ENCODE peak calls at places on chromosome 21, in eight cellular contexts. C, W, D, X, M, A, T and N are unnamed samples. For H3K4me1, the result is how much of the 10 kb centered on the place peaks cover.

GRCh38 chr21:32378956-32379355 is 13.9 kb downstream of the URB1 start:
- DNase-seq in T (no peak), C (no peak), X (no peak), W (no peak), A (no peak), M (no peak), D (no peak), N (no peak)

GRCh38 chr21:43903451-43904091 is 38.5 kb downstream of the AGPAT3 start:
- DNase-seq in W (no peak), D (no peak), T (no peak), A (peak), C (peak), M (no peak), X (no peak), N (no peak)

GRCh38 chr21:31660134-31660565 is 657 bp downstream of the SOD1 start:
- DNase-seq in A (no peak), T (no peak), C (no peak), W (no peak), D (peak), M (no peak), X (peak), N (peak)

GRCh38 chr21:42025392-42026071 is 15.4 kb upstream of the ZBTB21 start:
- DNase-seq in D (no peak), T (no peak), W (no peak), X (no peak), M (no peak), C (no peak), A (no peak), N (no peak)

GRCh38 chr21:30340714-30341573 is 3.5 kb upstream of the KRTAP27-1 start:
- DNase-seq in M (no peak), D (peak), A (peak), W (no peak), C (no peak), X (peak), T (peak), N (peak)

GRCh38 chr21:16195896-16196443 is 466.2 kb downstream of the USP25 start:
- DNase-seq in X (no peak), D (no peak), M (no peak), T (no peak), C (no peak), A (no peak), W (no peak), N (no peak)

GRCh38 chr21:35002879-35003722 is 46.0 kb downstream of the RUNX1 start:
- DNase-seq in W (no peak), D (no peak), M (no peak), X (no peak), T (no peak), A (no peak), C (no peak), N (no peak)

GRCh38 chr21:41112740-41113692 is 54.9 kb upstream of the BACE2 start:
- DNase-seq in C (no peak), D (peak), T (no peak), W (no peak), X (peak), A (peak), M (peak), N (peak)

GRCh38 chr21:33244781-33245105 is 15.0 kb downstream of the IFNAR2 start:
- DNase-seq in W (no peak), D (no peak), A (no peak), T (no peak), X (no peak), C (no peak), M (no peak), N (no peak)

GRCh38 chr21:42156690-42157605 is 62.0 kb upstream of the ABCG1 start:
- DNase-seq in T (no peak), X (no peak), C (no peak), M (no peak), D (no peak), W (no peak), A (no peak), N (peak)

GRCh38 chr21:46368533-46369285 is 44.8 kb downstream of the PCNT start:
- DNase-seq in D (no peak), X (peak), C (no peak), T (no peak), W (no peak), A (no peak), M (no peak), N (no peak)

GRCh38 chr21:40146201-40146890 is 279.1 kb downstream of the PCP4 start:
- DNase-seq in X (no peak), A (no peak), T (no peak), W (no peak), M (no peak), D (no peak), C (no peak), N (no peak)

GRCh38 chr21:16589499-16589898 is 859.7 kb downstream of the USP25 start:
- DNase-seq in M (no peak), X (no peak), C (no peak), A (no peak), D (no peak), W (no peak), T (no peak), N (no peak)

GRCh38 chr21:42424848-42425602 is 21.3 kb downstream of the UBASH3A start:
- DNase-seq in M (no peak), W (no peak), T (no peak), D (no peak), C (no peak), X (peak), A (no peak), N (no peak)

GRCh38 chr21:8993284-8993942 is 1528.0 kb upstream of the TPTE start:
- DNase-seq in X (no peak), D (no peak), W (no peak), A (no peak), T (no peak), C (no peak), M (peak), N (no peak)

GRCh38 chr21:26835027-26835713 is 10.0 kb downstream of the ADAMTS1 start:
- DNase-seq in A (no peak), X (no peak), W (no peak), D (no peak), M (no peak), T (no peak), C (no peak), N (no peak)

GRCh38 chr21:31456201-31456600 is 112.1 kb upstream of the TIAM1 start:
- DNase-seq in W (no peak), A (no peak), T (no peak), X (no peak), D (no peak), C (no peak), M (no peak), N (no peak)

GRCh38 chr21:33820371-33820770 is 95.2 kb downstream of the ATP5PO start:
- DNase-seq in X (no peak), A (no peak), T (no peak), C (no peak), W (no peak), D (no peak), M (no peak), N (no peak)

GRCh38 chr21:38824124-38824822 is 18.5 kb downstream of the ETS2 start:
- DNase-seq in A (no peak), M (no peak), D (no peak), C (peak), T (peak), W (no peak), X (peak), N (no peak)

GRCh38 chr21:24025101-24025500 is 1582.2 kb downstream of the MRPL39 start:
- DNase-seq in X (no peak), M (no peak), W (no peak), T (no peak), A (no peak), C (no peak), D (no peak), N (no peak)

GRCh38 chr21:15250384-15250783 is 185.6 kb upstream of the NRIP1 start:
- DNase-seq in C (no peak), D (no peak), W (no peak), A (no peak), M (no peak), T (no peak), X (no peak), N (no peak)

GRCh38 chr21:34580181-34580700 is 34.7 kb downstream of the RCAN1 start:
- DNase-seq in T (no peak), X (peak), A (peak), D (no peak), C (no peak), M (no peak), W (no peak), N (peak)

GRCh38 chr21:34775793-34776192 is 107.0 kb downstream of the CLIC6 start:
- DNase-seq in T (no peak), D (no peak), A (no peak), C (no peak), X (no peak), M (no peak), W (no peak), N (no peak)

GRCh38 chr21:16388291-16388690 is 658.5 kb downstream of the USP25 start:
- DNase-seq in D (no peak), M (no peak), C (no peak), A (no peak), W (no peak), T (no peak), X (no peak), N (no peak)

GRCh38 chr21:31180256-31181088 is 142.2 kb upstream of the KRTAP19-8 start:
- DNase-seq in W (no peak), D (peak), X (peak), C (no peak), M (no peak), A (peak), T (no peak), N (no peak)

GRCh38 chr21:26982767-26983166 is 15.9 kb upstream of the ADAMTS5 start:
- DNase-seq in D (no peak), W (no peak), M (no peak), T (no peak), C (no peak), A (no peak), X (no peak), N (no peak)

GRCh38 chr21:35578350-35578782 is 482.0 kb downstream of the SETD4 start:
- DNase-seq in D (no peak), C (no peak), W (no peak), T (no peak), A (no peak), M (no peak), X (no peak), N (no peak)

GRCh38 chr21:40074198-40074597 is 207.0 kb downstream of the PCP4 start:
- DNase-seq in X (no peak), A (no peak), T (no peak), W (no peak), C (no peak), M (no peak), D (no peak), N (no peak)

GRCh38 chr21:15080504-15080903 is 15.7 kb upstream of the NRIP1 start:
- DNase-seq in M (no peak), W (no peak), D (no peak), C (no peak), X (no peak), T (no peak), A (no peak), N (no peak)

GRCh38 chr21:42669069-42669468 is 15.6 kb downstream of the PDE9A start:
- DNase-seq in C (no peak), D (no peak), W (no peak), M (no peak), X (peak), T (no peak), A (no peak), N (peak)

GRCh38 chr21:27134513-27134912 is 167.6 kb upstream of the ADAMTS5 start:
- DNase-seq in W (no peak), X (no peak), C (no peak), A (no peak), D (no peak), M (no peak), T (no peak), N (no peak)

GRCh38 chr21:43869486-43870325 is 4.7 kb downstream of the AGPAT3 start:
- DNase-seq in A (no peak), T (no peak), D (no peak), X (no peak), M (no peak), W (no peak), C (peak), N (no peak)

DNA sequence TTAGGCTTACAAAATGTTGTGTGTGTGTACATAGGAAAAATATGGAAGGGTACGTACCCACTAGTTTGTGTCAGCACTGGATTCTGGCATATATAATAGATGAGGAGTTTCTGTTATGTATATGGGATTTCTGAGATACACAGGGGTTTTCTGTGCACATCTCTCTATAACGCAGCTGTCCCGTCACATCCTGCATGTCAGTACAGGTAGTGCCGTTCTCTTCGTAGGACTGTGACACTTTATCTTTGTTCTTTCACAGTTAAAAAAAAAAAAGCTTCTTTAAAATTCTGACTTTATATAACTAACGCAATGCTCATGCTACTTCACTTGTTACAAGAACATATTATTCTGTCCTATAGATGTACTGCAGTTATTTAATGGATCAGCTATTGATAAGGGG is 42.9 kb downstream of the ADARB1 start:
- DNase-seq in W (no peak), A (no peak), M (no peak), T (no peak), X (no peak), D (no peak), C (no peak), N (no peak)
- H3K4me1 ChIP-seq in W (under half), A (under half), M (under half), T (under half), X (under half), D (under half), C (under half), N (under half)

GRCh38 chr21:17921579-17922530 is 102.7 kb upstream of the C21orf91 start:
- DNase-seq in T (no peak), D (no peak), M (no peak), W (peak), C (no peak), A (peak), X (no peak), N (no peak)

GRCh38 chr21:17929514-17929913 is 110.4 kb upstream of the C21orf91 start:
- DNase-seq in W (no peak), C (no peak), M (no peak), D (no peak), T (no peak), X (no peak), A (no peak), N (no peak)

GRCh38 chr21:17925000-17925610 is 105.9 kb upstream of the C21orf91 start:
- DNase-seq in A (peak), C (no peak), W (no peak), X (peak), M (peak), D (peak), T (peak), N (peak)

GRCh38 chr21:17930102-17930501 is 110.9 kb upstream of the C21orf91 start:
- DNase-seq in W (no peak), M (no peak), T (no peak), D (no peak), C (no peak), X (no peak), A (no peak), N (no peak)

GRCh38 chr21:17925900-17926299 is 106.7 kb upstream of the C21orf91 start:
- DNase-seq in M (no peak), D (peak), W (no peak), C (no peak), T (no peak), X (no peak), A (no peak), N (no peak)
- H3K4me3 ChIP-seq in M (no peak), D (no peak), W (no peak), C (no peak), T (no peak), X (no peak), A (no peak), N (no peak)

DNA sequence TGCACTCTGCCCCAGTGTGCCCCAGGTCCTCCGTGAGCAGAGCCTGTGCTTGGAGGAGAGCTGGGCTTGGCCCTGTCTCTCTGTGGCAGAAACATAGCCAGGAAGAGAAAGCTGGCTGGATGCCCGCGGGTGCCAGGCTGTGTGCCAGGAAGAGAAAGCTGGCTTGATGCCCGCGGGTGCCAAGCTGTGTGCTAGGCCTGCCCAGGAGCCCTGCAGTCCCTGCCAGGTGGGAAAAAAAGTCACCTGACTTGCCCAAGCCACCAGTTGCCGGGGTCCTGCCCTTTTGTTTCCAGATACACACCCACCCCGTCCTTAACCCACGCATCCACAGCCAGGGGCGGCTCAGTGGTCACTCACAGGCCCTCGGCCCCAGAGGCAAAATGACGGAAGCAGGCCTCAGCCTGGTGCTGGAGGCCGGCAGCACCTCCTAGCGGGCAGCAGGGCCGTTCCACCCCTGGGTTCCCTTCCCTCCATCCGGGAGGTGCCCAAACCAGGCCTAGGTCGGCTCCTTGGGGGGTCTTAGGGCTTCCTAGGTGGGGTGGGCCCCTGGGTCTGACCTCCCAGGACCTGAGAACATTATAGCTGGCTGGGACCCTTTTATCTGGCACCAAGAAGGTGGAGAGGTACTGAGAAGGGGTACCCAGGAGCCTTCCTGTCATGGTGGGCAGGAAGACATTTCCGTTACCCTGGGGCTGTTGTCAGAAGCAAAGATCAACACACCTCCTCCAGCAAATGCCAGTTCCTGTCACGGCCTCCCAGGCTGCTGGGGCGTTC is 9.1 kb downstream of the ITGB2 start:
- DNase-seq in C (peak), W (no peak), M (no peak), A (peak), X (peak), D (peak), T (no peak), N (peak)
- H3K4me1 ChIP-seq in C (under half), W (under half), M (under half), A (under half), X (under half), D (under half), T (under half), N (under half)

GRCh38 chr21:29177800-29178199 is 47.4 kb downstream of the MAP3K7CL start:
- DNase-seq in M (no peak), D (no peak), W (no peak), C (no peak), X (peak), T (no peak), A (no peak), N (no peak)

GRCh38 chr21:29175408-29176147 is 45.1 kb downstream of the MAP3K7CL start:
- DNase-seq in T (no peak), X (no peak), W (no peak), M (no peak), C (no peak), A (peak), D (no peak), N (no peak)

GRCh38 chr21:29172282-29172681 is 41.8 kb downstream of the MAP3K7CL start:
- DNase-seq in W (no peak), T (no peak), D (no peak), X (no peak), M (no peak), C (no peak), A (no peak), N (no peak)

GRCh38 chr21:29176721-29177120 is 46.3 kb downstream of the MAP3K7CL start:
- DNase-seq in A (no peak), C (no peak), D (no peak), T (no peak), W (no peak), M (no peak), X (no peak), N (no peak)

GRCh38 chr21:29174607-29175013 is 44.2 kb downstream of the MAP3K7CL start:
- DNase-seq in W (no peak), A (no peak), X (no peak), T (no peak), C (no peak), D (no peak), M (no peak), N (no peak)
- H3K4me3 ChIP-seq in W (no peak), A (no peak), X (no peak), T (no peak), C (no peak), D (no peak), M (no peak), N (no peak)

DNA sequence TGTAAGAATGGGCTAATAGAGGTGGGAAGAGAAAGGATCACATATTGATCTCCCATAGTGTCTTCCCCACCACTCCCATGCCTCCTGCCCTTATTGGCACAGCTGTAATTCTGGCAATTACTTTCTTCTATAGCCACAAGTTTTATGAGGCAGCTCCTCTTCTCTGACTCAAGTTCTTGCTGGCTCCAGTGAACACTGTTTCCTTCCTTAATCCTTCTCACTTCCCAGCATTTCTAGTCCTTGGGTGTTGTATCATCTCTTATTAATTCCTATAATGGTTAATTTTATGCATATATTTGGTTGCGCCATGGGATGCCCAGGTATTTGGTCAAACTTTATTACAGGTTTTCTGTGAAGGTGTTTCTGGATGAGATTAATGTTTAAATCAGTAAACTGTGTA is 103.3 kb downstream of the MRPL39 start:
- DNase-seq in D (no peak), A (no peak), C (no peak), X (no peak), T (no peak), M (no peak), W (no peak), N (no peak)
- H3K4me1 ChIP-seq in D (under half), A (under half), C (under half), X (under half), T (under half), M (under half), W (under half), N (under half)